ENCODE peak calls at places on chromosomes 2 and 18, in nine cellular contexts. B is RWPE1; J is mesenteric fat pad; N is adrenal gland; H is stimulated activated CD8-positive, alpha-beta memory T cell treated with anti-CD3 and anti-CD28 coated beads, Interleukin-2, amount 100 ng/mL, for 1 hour; R is GM04504; X is NCI-H774; Y is non-pigmented ciliary epithelial cell; T is NCI-H2029 treated with DMSO at 0.1 percent for 48 hours. M is an unnamed sample.

GRCh38 chr2:57528499-57528898 is 518.1 kb upstream of the VRK2 start:
- DNase-seq in J (no peak), R (no peak), H (no peak), Y (no peak), T (no peak), N (no peak), X (no peak), B (no peak), M (no peak)

GRCh38 chr18:61702007-61702406 is 190.8 kb downstream of the RNF152 start:
- DNase-seq in T (no peak), R (peak), X (no peak), J (no peak), N (no peak), Y (peak), H (no peak), B (peak), M (no peak)

GRCh38 chr2:28173377-28173776 is 219.3 kb upstream of the FOSL2 start:
- DNase-seq in Y (no peak), R (no peak), B (no peak), H (no peak), T (no peak), N (no peak), J (no peak), X (no peak), M (no peak)

GRCh38 chr2:195613922-195614321 is 43.1 kb upstream of the SLC39A10 start:
- DNase-seq in R (peak), H (no peak), J (no peak), B (peak), X (no peak), Y (peak), N (peak), T (no peak), M (no peak)

GRCh38 chr2:85577386-85578242 is at the start of gene VAMP8:
- DNase-seq in N (peak), H (no peak), B (peak), Y (no peak), T (no peak), J (no peak), R (no peak), X (peak), M (no peak)

GRCh38 chr2:217729426-217730058 is 273.3 kb downstream of the TNS1 start:
- DNase-seq in H (no peak), B (no peak), X (no peak), J (peak), R (peak), N (no peak), Y (no peak), T (no peak), M (no peak)

GRCh38 chr2:64987001-64987962 is 1.9 kb upstream of the SLC1A4 start:
- DNase-seq in N (no peak), Y (no peak), J (no peak), X (no peak), R (no peak), H (no peak), B (peak), T (no peak), M (no peak)

GRCh38 chr2:9945596-9945995 is 5.9 kb upstream of the GRHL1 start:
- DNase-seq in J (no peak), N (no peak), H (no peak), Y (no peak), B (no peak), X (no peak), R (no peak), T (no peak), M (no peak)